ENCODE peak calls at places on chromosomes 1 and 21, in seven cellular contexts. L is HCT116; D is heart right ventricle; G is CD8-positive, alpha-beta T cell; Z is astrocyte; T is pancreas; C is CD4-positive, alpha-beta T cell. M is an unnamed sample. For H3K9me3, the result is how much of the 10 kb centered on the place peaks cover.

GRCh38 chr1:41658444-41659158 is 174.1 kb upstream of the EDN2 start:
- DNase-seq in L (no peak), D (no peak), G (no peak), Z (no peak), T (no peak), C (no peak), M (peak)

GRCh38 chr1:244664353-244664752 is 11.4 kb downstream of the DESI2 start:
- DNase-seq in L (no peak), D (no peak), G (no peak), Z (no peak), T (no peak), C (no peak), M (no peak)

GRCh38 chr21:45294509-45295291 is 7.0 kb upstream of the POFUT2 start:
- DNase-seq in L (no peak), D (peak), G (no peak), Z (peak), T (no peak), C (no peak), M (peak)

GRCh38 chr1:93164816-93165215 is 15.4 kb downstream of the TMED5 start:
- DNase-seq in L (no peak), D (no peak), G (no peak), Z (no peak), T (no peak), C (no peak), M (no peak)

GRCh38 chr1:2911391-2912178 is 109.7 kb upstream of the ACTRT2 start:
- DNase-seq in L (no peak), D (no peak), G (no peak), Z (no peak), T (no peak), C (no peak), M (no peak)

GRCh38 chr1:204241050-204241449 is 27.3 kb upstream of the GOLT1A start:
- DNase-seq in L (no peak), D (no peak), G (no peak), Z (no peak), T (no peak), C (no peak), M (no peak)

GRCh38 chr1:149843302-149844041 is 55.9 kb upstream of the BOLA1 start:
- DNase-seq in L (no peak), D (no peak), G (no peak), Z (no peak), T (no peak), C (no peak), M (no peak)

GRCh38 chr1:243944429-243945160 is 94.6 kb upstream of the AKT3 start:
- DNase-seq in L (no peak), D (no peak), G (no peak), Z (peak), T (no peak), C (no peak), M (no peak)

GRCh38 chr1:226784081-226785049 is 45.3 kb upstream of the ITPKB start:
- DNase-seq in L (no peak), D (no peak), G (no peak), Z (peak), T (no peak), C (no peak), M (no peak)

GRCh38 chr1:98556521-98557158 is 104.9 kb upstream of the SNX7 start:
- DNase-seq in L (peak), D (no peak), G (no peak), Z (no peak), T (no peak), C (no peak), M (no peak)

GRCh38 chr1:211697356-211697755 is 21.9 kb upstream of the NEK2 start:
- DNase-seq in L (no peak), D (no peak), G (no peak), Z (no peak), T (no peak), C (no peak), M (no peak)

GRCh38 chr1:2585318-2586092 is 1.1 kb upstream of the PRXL2B start:
- DNase-seq in L (no peak), D (peak), G (peak), Z (peak), T (peak), C (peak), M (peak)

GRCh38 chr1:176802316-176802715 is 339.3 kb downstream of the PAPPA2 start:
- DNase-seq in L (no peak), D (no peak), G (no peak), Z (no peak), T (no peak), C (no peak), M (no peak)

DNA sequence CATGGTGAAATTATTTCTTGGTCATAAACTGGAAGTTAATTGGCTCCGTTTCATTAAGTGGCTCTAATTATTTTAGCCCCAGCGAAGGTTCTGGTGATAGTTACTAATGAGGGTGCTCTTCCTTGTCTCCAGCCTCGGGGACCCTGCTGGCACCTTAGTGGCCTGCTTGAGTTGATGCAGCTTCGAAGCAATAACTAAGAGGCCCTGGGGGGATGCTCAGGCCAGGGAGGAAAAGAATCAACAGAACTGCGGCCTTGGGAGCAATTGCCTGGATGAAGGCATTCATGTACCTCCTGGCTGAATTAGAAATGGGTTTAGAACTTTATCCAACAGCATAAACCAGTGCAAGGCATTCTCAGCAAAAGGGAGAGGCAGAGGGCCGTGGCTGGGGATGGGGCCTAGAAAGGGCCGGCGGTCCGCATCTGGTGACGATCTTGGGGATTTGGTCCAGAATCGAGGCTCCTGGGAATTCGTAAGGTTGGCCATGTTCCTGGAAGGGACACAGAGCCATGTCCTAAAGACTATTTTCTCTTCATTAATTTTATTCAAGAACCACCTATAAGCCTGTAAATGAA is 100.0 kb upstream of the AJAP1 start:
- DNase-seq in L (no peak), D (no peak), G (no peak), Z (no peak), T (no peak), C (no peak), M (no peak)
- H3K9me3 ChIP-seq in L (under half), D (under half), G (under half), Z (under half), T (under half), C (under half), M (under half)

GRCh38 chr1:999797-1000356 is at the start of gene HES4:
- DNase-seq in L (peak), D (peak), G (no peak), Z (peak), T (peak), C (peak), M (peak)

GRCh38 chr1:998905-999796 is 746 bp downstream of the HES4 start:
- DNase-seq in L (no peak), D (peak), G (no peak), Z (no peak), T (peak), C (no peak), M (peak)

GRCh38 chr1:1001057-1001630 is 1.2 kb upstream of the HES4 start:
- DNase-seq in L (no peak), D (peak), G (no peak), Z (no peak), T (peak), C (no peak), M (peak)

GRCh38 chr1:1001631-1002300 is 1.9 kb upstream of the HES4 start:
- DNase-seq in L (peak), D (peak), G (peak), Z (no peak), T (peak), C (peak), M (peak)

GRCh38 chr1:1000357-1001056 is 610 bp upstream of the HES4 start:
- DNase-seq in L (peak), D (peak), G (no peak), Z (peak), T (peak), C (peak), M (peak)
- TF ChIP-seq CTCF in L (no peak), D (no peak), G (no peak), Z (no peak), T (no peak), C (no peak), M (no peak)

GRCh38 chr1:7116001-7116400 is 330.7 kb downstream of the CAMTA1 start:
- DNase-seq in L (no peak), D (no peak), G (no peak), Z (peak), T (no peak), C (no peak), M (no peak)

GRCh38 chr1:7117599-7118281 is 332.5 kb downstream of the CAMTA1 start:
- DNase-seq in L (peak), D (no peak), G (no peak), Z (peak), T (no peak), C (no peak), M (no peak)

GRCh38 chr1:7120863-7121621 is 335.8 kb downstream of the CAMTA1 start:
- DNase-seq in L (no peak), D (no peak), G (no peak), Z (peak), T (no peak), C (no peak), M (no peak)

GRCh38 chr1:7113822-7114221 is 328.6 kb downstream of the CAMTA1 start:
- DNase-seq in L (no peak), D (no peak), G (no peak), Z (no peak), T (no peak), C (no peak), M (no peak)

DNA sequence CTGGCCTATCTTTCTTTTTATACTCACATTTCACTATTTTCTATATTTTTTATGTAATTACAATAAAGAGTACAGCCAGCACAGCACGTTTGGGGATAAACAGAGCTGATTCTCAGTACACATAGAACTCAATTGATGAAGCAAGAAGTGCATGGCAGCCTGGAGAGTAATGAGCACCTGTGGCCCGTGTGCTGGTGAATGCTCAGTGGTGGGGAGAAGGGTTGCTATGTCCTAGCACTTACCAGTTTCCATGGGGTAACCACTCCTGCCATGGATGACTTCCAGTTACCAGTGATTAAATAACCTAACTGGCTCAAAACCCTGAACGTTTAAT is 332.0 kb downstream of the CAMTA1 start:
- DNase-seq in L (no peak), D (no peak), G (no peak), Z (no peak), T (no peak), C (no peak), M (no peak)
- H3K27ac ChIP-seq in L (peak), D (no peak), G (no peak), Z (peak), T (no peak), C (no peak), M (no peak)

GRCh38 chr1:156108057-156108456 is 6.5 kb upstream of the LMNA start:
- DNase-seq in L (no peak), D (no peak), G (no peak), Z (no peak), T (no peak), C (no peak), M (no peak)
- H3K9me3 ChIP-seq in L (under half), D (under half), G (under half), Z (under half), T (under half), C (under half), M (under half)

GRCh38 chr1:101438359-101438758 is 201.5 kb downstream of the S1PR1 start:
- DNase-seq in L (no peak), D (no peak), G (no peak), Z (no peak), T (no peak), C (no peak), M (no peak)
- TF ChIP-seq CTCF in L (peak), D (no peak), G (no peak), Z (peak), T (no peak), C (no peak), M (no peak)

DNA sequence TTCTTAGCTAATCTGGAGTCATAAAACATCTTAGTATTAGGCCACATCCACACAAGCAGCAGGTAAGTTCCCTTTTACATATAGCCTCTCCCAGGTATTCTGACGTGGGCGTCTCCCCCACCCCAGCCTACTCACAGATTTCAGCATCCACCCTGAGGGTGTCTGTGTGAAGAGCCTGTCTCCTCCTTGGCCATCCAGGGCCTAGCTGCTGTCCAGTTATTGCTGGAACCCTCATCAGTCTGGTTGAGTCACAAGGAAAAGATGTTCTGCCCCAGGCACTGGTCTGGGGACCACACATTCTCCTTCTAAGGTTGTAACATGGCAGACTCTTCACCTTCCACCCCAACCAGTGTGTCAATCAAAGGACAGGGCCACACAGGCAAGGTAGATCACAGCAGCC is 57.6 kb downstream of the ETS2 start:
- DNase-seq in L (no peak), D (no peak), G (no peak), Z (no peak), T (no peak), C (no peak), M (no peak)
- H3K27ac ChIP-seq in L (no peak), D (no peak), G (no peak), Z (no peak), T (no peak), C (no peak), M (no peak)